ENCODE peak calls at places on chromosomes 4 and X, in nine cellular contexts. Z is OCI-LY7, T is stomach, H is suprapubic skin, N is endothelial cell of umbilical vein, A is GM12878, P is GM06990, S is bronchial epithelial cell, K is hepatocyte. Y is an unnamed sample.

GRCh38 chr4:15754323-15754722 is 23.8 kb upstream of the CD38 start:
- DNase-seq in H (no peak), T (no peak), P (no peak), S (peak), K (no peak), N (peak), A (no peak), Z (peak), Y (peak)

GRCh38 chrX:48958635-48959094 is 1.3 kb upstream of the OTUD5 start:
- DNase-seq in Z (no peak), P (no peak), K (peak), S (peak), T (peak), H (no peak), N (peak), A (no peak), Y (peak)

GRCh38 chr4:40848251-40848650 is 98.5 kb downstream of the NSUN7 start:
- DNase-seq in Z (no peak), N (no peak), T (no peak), S (no peak), K (no peak), P (no peak), A (no peak), H (no peak), Y (no peak)

GRCh38 chr4:65661469-65661868 is 8.8 kb downstream of the EPHA5 start:
- DNase-seq in H (no peak), Z (no peak), A (no peak), K (no peak), T (peak), N (no peak), S (no peak), P (no peak), Y (peak)

GRCh38 chr4:86152454-86152853 is 207.4 kb downstream of the MAPK10 start:
- DNase-seq in N (no peak), A (no peak), K (no peak), Z (no peak), P (no peak), T (no peak), H (no peak), S (no peak), Y (no peak)

GRCh38 chr4:54800831-54801530 is 143.2 kb downstream of the KIT start:
- DNase-seq in K (no peak), S (no peak), A (no peak), H (no peak), Z (no peak), P (no peak), N (no peak), T (no peak), Y (no peak)

GRCh38 chr4:19809989-19810388 is 441.7 kb upstream of the SLIT2 start:
- DNase-seq in H (no peak), P (no peak), S (no peak), T (no peak), A (no peak), Z (no peak), K (no peak), N (peak), Y (peak)

GRCh38 chrX:113422323-113422722 is 581.7 kb upstream of the AMOT start:
- DNase-seq in A (no peak), Z (no peak), T (no peak), H (no peak), K (no peak), P (no peak), N (no peak), S (no peak), Y (no peak)

GRCh38 chrX:150683536-150684146 is 9.6 kb upstream of the MTMR1 start:
- DNase-seq in T (no peak), P (no peak), H (no peak), S (no peak), A (no peak), K (peak), Z (peak), N (peak), Y (peak)

GRCh38 chr4:127410201-127410600 is 222.6 kb upstream of the INTU start:
- DNase-seq in Z (no peak), A (no peak), K (no peak), S (no peak), T (no peak), P (no peak), H (no peak), N (no peak), Y (no peak)

GRCh38 chrX:149198980-149199732 is 305.9 kb downstream of the IDS start:
- DNase-seq in N (no peak), H (no peak), A (peak), K (no peak), T (no peak), Z (no peak), S (no peak), P (peak), Y (no peak)

GRCh38 chrX:31658360-31658759 is 586.5 kb upstream of the FTHL17 start:
- DNase-seq in T (no peak), P (peak), A (no peak), H (no peak), Z (peak), N (peak), K (peak), S (peak), Y (peak)

GRCh38 chrX:38847206-38847902 is 46.1 kb downstream of the MID1IP1 start:
- DNase-seq in P (no peak), H (no peak), Z (no peak), T (no peak), S (no peak), K (no peak), A (no peak), N (no peak), Y (no peak)

GRCh38 chr4:8917321-8917811 is 45.7 kb upstream of the HMX1 start:
- DNase-seq in P (no peak), N (no peak), A (no peak), H (peak), T (peak), Z (no peak), K (peak), S (no peak), Y (no peak)

GRCh38 chr4:62006108-62006507 is 806.0 kb downstream of the ADGRL3 start:
- DNase-seq in N (no peak), Z (no peak), T (no peak), H (no peak), K (no peak), S (no peak), P (no peak), A (no peak), Y (no peak)

GRCh38 chr4:137367608-137368007 is 164.7 kb downstream of the PCDH18 start:
- DNase-seq in Z (no peak), H (no peak), P (no peak), A (no peak), K (no peak), N (no peak), T (no peak), S (peak), Y (peak)

DNA sequence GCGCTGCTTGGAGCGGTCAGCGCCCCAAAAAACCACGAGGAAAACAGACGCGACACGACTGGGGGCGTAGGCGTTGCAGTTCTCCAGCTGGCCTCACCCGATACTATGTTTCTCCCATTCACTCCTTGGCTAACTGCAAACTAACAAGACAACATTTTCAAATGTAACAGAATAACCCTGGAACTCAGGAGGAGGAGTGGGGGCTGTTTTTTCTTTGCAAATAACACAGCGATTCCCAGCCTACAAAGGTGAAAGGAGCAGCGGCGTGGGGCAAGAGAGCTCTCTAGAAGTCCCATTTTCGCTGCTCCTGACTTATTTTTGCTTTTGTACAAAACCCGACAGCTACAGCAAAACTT is 1.7 kb downstream of the SOX3 start:
- DNase-seq in K (no peak), A (no peak), T (no peak), S (no peak), Z (no peak), N (no peak), P (no peak), H (no peak), Y (no peak)
- H3K4me3 ChIP-seq in K (no peak), A (no peak), T (peak), S (no peak), Z (no peak), N (no peak), P (no peak), H (peak), Y (no peak)

GRCh38 chr4:56156141-56156540 is 207.4 kb downstream of the CEP135 start:
- DNase-seq in S (no peak), A (no peak), K (no peak), N (no peak), P (no peak), H (no peak), Z (no peak), T (no peak), Y (no peak)
- TF ChIP-seq CTCF in S (no peak), A (no peak), K (no peak), N (no peak), P (no peak), H (no peak), Z (no peak), T (no peak), Y (no peak)

DNA sequence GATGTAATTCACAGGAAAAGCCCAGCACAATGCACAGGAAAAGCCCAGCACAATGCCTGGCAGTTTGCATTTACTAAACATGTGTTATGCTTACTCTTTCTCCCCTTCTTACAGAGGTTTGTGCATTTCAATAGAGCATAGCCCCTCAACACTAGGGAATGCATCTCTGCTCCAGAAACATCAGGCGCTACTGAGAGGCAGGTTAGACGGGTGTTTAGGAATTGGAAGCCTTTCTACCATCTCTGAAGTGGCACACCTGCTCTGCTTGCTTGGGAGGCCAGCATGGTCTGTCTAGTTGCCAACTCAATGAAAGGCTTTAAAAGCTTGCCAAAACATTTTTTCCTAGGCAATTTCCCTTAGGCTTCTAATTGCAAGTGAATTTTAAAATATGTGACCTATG is 55.7 kb downstream of the GRID2 start:
- DNase-seq in S (no peak), K (no peak), Z (no peak), P (no peak), H (no peak), A (no peak), T (peak), N (peak), Y (no peak)
- H3K4me3 ChIP-seq in S (no peak), K (no peak), Z (no peak), P (no peak), H (no peak), A (no peak), T (no peak), N (no peak), Y (no peak)

GRCh38 chrX:54786972-54787371 is 11.1 kb downstream of the ITIH6 start:
- DNase-seq in Z (peak), A (no peak), K (no peak), N (no peak), S (peak), H (no peak), T (peak), P (no peak), Y (no peak)
- TF ChIP-seq CTCF in Z (peak), A (peak), K (peak), N (no peak), S (peak), H (no peak), T (peak), P (peak), Y (no peak)

DNA sequence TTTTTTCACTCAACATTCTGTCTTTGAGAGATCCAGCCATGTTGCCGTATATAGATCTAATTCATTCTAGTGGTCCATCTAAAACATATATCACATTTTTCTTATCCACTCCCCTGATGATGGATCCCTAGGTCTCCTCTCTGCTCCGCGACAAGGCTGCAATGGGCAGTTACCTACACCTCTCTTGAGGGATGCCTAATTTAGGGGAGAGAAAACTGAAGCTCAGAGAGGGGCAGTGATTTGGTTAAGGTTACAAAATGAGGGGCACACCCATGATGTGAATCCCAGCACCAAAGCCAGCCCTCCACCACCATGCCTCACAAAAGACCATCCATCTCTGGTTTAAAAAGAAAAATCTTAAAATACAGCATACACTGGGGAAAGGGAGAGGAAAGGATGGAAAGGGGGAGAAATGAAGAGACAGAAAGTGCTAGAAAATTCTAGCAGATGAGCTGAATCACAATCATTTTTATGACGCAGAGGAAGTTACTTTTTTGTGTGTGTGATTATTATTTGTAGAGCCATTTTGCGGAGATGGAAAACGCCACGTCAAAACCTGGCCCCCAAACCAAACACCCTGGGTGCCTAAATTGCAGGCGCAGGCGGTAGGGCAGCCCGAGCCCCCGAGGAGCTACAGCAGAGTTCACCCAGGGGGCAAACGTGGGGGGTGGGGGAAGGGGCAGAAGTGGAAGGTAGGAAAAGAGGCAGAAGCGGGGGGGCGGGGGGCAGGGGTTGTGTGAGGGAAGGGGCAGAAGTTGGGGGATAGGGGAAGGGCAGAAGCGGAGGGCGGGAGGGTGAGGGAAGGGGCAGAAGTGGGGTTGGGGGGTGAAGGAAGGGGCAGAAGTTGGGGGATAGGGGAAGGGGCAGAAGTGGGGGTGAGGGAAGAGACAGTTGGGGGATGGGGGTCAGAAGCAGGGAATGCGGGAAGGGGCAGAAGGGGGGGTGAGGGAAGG is 1.3 kb upstream of the TSPYL2 start:
- DNase-seq in Z (no peak), N (peak), P (no peak), S (no peak), T (no peak), H (no peak), A (no peak), K (no peak), Y (peak)
- H3K4me3 ChIP-seq in Z (no peak), N (no peak), P (peak), S (no peak), T (peak), H (peak), A (no peak), K (no peak), Y (peak)

DNA sequence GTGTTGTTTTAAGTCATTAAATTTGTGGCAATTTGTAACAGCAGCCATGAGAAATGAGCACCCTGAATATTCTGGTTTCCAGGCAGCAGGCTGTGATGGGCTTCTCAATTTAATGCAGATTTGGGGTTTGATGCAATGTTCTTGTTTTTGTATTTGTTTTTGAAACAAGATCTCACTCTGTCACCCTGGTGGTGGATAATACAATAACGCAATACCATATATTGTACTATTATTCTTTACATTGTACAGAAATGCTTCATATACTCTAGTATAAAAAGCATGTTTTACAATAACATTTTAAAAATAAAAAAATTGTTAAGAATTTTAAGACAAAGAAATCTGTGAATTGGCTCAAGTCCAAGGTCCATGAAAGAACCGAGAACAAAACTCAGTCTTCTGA is 129.1 kb downstream of the USP46 start:
- DNase-seq in H (no peak), S (no peak), A (no peak), K (no peak), N (no peak), Z (no peak), P (no peak), T (no peak), Y (no peak)
- TF ChIP-seq CTCF in H (no peak), S (no peak), A (no peak), K (no peak), N (no peak), Z (no peak), P (no peak), T (no peak), Y (no peak)

DNA sequence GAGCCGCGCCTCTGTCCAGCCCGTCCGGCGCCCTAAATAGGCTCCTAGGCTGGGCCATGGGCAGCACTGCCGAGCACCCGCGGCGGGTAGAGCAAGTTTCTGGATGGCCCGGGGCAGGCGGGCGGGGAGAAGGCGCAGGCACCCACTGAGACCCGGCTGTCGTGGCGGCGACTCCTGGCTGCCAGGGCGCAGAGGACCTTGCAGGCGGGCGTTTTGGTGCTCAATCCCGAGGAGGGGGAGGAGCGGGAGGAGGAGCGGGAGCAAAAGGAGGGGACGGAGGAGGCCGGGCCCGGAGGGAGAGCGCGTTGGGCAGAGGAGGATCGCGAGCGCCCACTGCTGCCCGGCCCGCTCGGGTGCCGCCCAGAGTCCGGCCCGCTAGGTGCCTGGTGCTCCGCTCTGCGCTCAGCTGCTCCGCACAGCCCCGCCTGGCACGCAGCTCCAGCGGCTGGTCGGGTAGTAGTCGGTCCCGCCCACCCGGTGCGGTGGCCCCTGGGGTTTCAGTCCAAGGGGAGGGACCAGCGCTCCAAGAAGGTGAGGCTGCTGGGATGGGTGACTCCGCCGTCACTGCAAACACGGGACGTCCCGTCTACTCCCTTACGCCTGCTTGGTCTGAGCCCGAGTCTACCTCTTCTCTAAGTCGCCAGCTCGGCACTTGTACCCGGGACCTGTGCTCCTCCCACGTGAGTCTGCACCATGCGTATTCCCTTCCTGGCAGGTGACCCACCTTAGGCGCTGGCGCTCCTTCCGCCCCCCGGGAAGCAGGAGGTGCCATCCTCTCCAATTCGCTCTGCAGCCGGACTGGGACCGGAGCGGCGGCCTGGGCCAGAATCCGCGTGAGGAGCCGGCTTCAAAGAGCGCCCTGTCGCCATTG is at the start of gene HS3ST1:
- DNase-seq in P (peak), S (peak), N (peak), H (peak), K (peak), A (no peak), Z (no peak), T (peak), Y (peak)
- H3K4me3 ChIP-seq in P (peak), S (peak), N (peak), H (peak), K (peak), A (peak), Z (no peak), T (peak), Y (peak)